ENCODE peak calls at places on chromosomes 16 and 17, in ten cellular contexts. F is lower lobe of right lung; M is stimulated activated CD8-positive, alpha-beta memory T cell treated with anti-CD3 and anti-CD28 coated beads, Interleukin-12 subunit alpha, Interleukin-12 subunit beta, amount 100 ng/mL, for 4 hours; J is Calu3; V is NCI-H2029; P is progenitor cell of endocrine pancreas; D is pons; T is left ventricle myocardium superior; G is T-cell; R is mesenteric fat pad. I is an unnamed sample.

GRCh38 chr16:9092282-9092962 is 978 bp downstream of the HAPSTR1 start:
- DNase-seq in V (no peak), P (peak), R (no peak), M (no peak), D (no peak), T (peak), F (peak), J (peak), G (peak), I (peak)

GRCh38 chr17:50559674-50560184 is 786 bp upstream of the CACNA1G start:
- DNase-seq in D (no peak), R (no peak), G (no peak), P (no peak), J (peak), T (no peak), V (no peak), F (peak), M (no peak), I (no peak)

GRCh38 chr17:67605259-67605912 is 112.3 kb upstream of the NOL11 start:
- DNase-seq in J (no peak), R (peak), V (no peak), D (peak), T (peak), P (no peak), M (no peak), F (no peak), G (no peak), I (no peak)

GRCh38 chr17:78617371-78618061 is 40.3 kb upstream of the DNAH17 start:
- DNase-seq in T (no peak), D (no peak), F (no peak), G (no peak), J (no peak), V (no peak), M (no peak), R (no peak), P (no peak), I (no peak)

GRCh38 chr17:8126306-8127066 is 2.6 kb upstream of the HES7 start:
- DNase-seq in J (peak), M (peak), P (no peak), D (no peak), F (no peak), V (no peak), R (no peak), T (peak), G (no peak), I (peak)

GRCh38 chr17:53570731-53571130 is 252.0 kb upstream of the KIF2B start:
- DNase-seq in G (no peak), R (no peak), P (no peak), V (no peak), M (no peak), J (no peak), F (no peak), T (no peak), D (no peak), I (no peak)

GRCh38 chr17:35345926-35346771 is 27.3 kb downstream of the SLFN11 start:
- DNase-seq in R (no peak), V (no peak), G (peak), F (peak), M (no peak), J (peak), D (peak), T (peak), P (no peak), I (peak)

GRCh38 chr16:19092653-19093410 is 20.9 kb upstream of the ITPRIPL2 start:
- DNase-seq in D (no peak), R (peak), G (no peak), V (no peak), M (no peak), T (no peak), J (no peak), P (no peak), F (no peak), I (no peak)

GRCh38 chr17:66056148-66056547 is 135.8 kb downstream of the CEP112 start:
- DNase-seq in F (no peak), J (no peak), R (no peak), T (no peak), M (no peak), P (no peak), G (no peak), D (no peak), V (no peak), I (no peak)

GRCh38 chr17:66711936-66712335 is 123.0 kb upstream of the CACNG5 start:
- DNase-seq in V (peak), T (no peak), R (no peak), M (no peak), G (no peak), F (peak), D (no peak), J (peak), P (no peak), I (no peak)

GRCh38 chr17:44112284-44113280 is 10.9 kb downstream of the HDAC5 start:
- DNase-seq in D (no peak), J (no peak), V (peak), R (no peak), F (no peak), T (peak), G (no peak), P (no peak), M (no peak), I (no peak)

GRCh38 chr16:66905633-66906539 is 12.8 kb downstream of the CDH16 start:
- DNase-seq in P (no peak), V (peak), F (no peak), R (no peak), T (peak), M (no peak), D (no peak), G (peak), J (peak), I (peak)

GRCh38 chr17:9272506-9272905 is 251.2 kb downstream of the NTN1 start:
- DNase-seq in R (no peak), D (no peak), M (no peak), F (no peak), J (no peak), V (no peak), G (no peak), P (no peak), T (no peak), I (no peak)

GRCh38 chr16:2983706-2984136 is 3.5 kb upstream of the PKMYT1 start:
- DNase-seq in F (peak), M (peak), R (peak), V (peak), P (peak), J (peak), T (peak), G (no peak), D (peak), I (peak)

GRCh38 chr16:89722392-89723278 is 1.3 kb downstream of the ZNF276 start:
- DNase-seq in T (peak), J (peak), D (peak), M (peak), R (peak), F (peak), G (peak), P (no peak), V (no peak), I (peak)

GRCh38 chr16:24540575-24541240 is 1.3 kb downstream of the RBBP6 start:
- DNase-seq in D (peak), R (no peak), P (no peak), V (no peak), T (no peak), M (no peak), G (no peak), J (peak), F (no peak), I (no peak)

GRCh38 chr16:59733321-59733720 is 999.2 kb upstream of the GOT2 start:
- DNase-seq in T (no peak), G (no peak), P (no peak), V (no peak), R (no peak), D (peak), J (no peak), M (no peak), F (no peak), I (no peak)

GRCh38 chr17:57442914-57443571 is 186.7 kb downstream of the MSI2 start:
- DNase-seq in G (peak), D (peak), F (no peak), T (peak), J (peak), P (no peak), M (peak), R (no peak), V (peak), I (peak)

GRCh38 chr16:82990155-82990554 is 363.4 kb downstream of the CDH13 start:
- DNase-seq in R (no peak), F (no peak), G (no peak), M (no peak), P (no peak), T (no peak), J (no peak), V (no peak), D (no peak), I (no peak)

I was measured in CD4-positive, alpha-beta T cell.